ENCODE peak calls at places on chromosomes 2 and 18, in nine cellular contexts. K, X, H, D, Y, I, Z, V and L are unnamed samples.

GRCh38 chr2:155424518-155424917 is 726.0 kb downstream of the KCNJ3 start:
- DNase-seq in K (no peak), X (no peak), H (no peak), D (no peak), Y (no peak), I (no peak), Z (no peak), V (no peak), L (no peak)

GRCh38 chr18:79971986-79972385 is 7.5 kb downstream of the HSBP1L1 start:
- DNase-seq in K (no peak), X (no peak), H (no peak), D (no peak), Y (no peak), I (no peak), Z (no peak), V (no peak), L (no peak)

GRCh38 chr2:9144617-9145016 is 62.0 kb upstream of the ASAP2 start:
- DNase-seq in K (no peak), X (no peak), H (no peak), D (no peak), Y (no peak), I (no peak), Z (no peak), V (no peak), L (no peak)

GRCh38 chr2:62266433-62267038 is 70.6 kb downstream of the B3GNT2 start:
- DNase-seq in K (no peak), X (no peak), H (peak), D (no peak), Y (no peak), I (no peak), Z (no peak), V (no peak), L (no peak)

GRCh38 chr2:37871453-37872191 is 53.5 kb upstream of the RMDN2 start:
- DNase-seq in K (no peak), X (no peak), H (peak), D (no peak), Y (no peak), I (no peak), Z (no peak), V (no peak), L (peak)

GRCh38 chr2:106261871-106262321 is 67.8 kb upstream of the UXS1 start:
- DNase-seq in K (no peak), X (no peak), H (no peak), D (no peak), Y (no peak), I (no peak), Z (no peak), V (no peak), L (no peak)

GRCh38 chr2:113211226-113212105 is 37.7 kb downstream of the PSD4 start:
- DNase-seq in K (no peak), X (peak), H (peak), D (no peak), Y (peak), I (no peak), Z (no peak), V (no peak), L (no peak)

GRCh38 chr2:218400930-218401833 is 1.5 kb downstream of the CTDSP1 start:
- DNase-seq in K (no peak), X (peak), H (no peak), D (no peak), Y (no peak), I (no peak), Z (no peak), V (peak), L (no peak)

GRCh38 chr18:60984496-60984895 is 348.7 kb upstream of the CDH20 start:
- DNase-seq in K (no peak), X (no peak), H (no peak), D (no peak), Y (no peak), I (no peak), Z (no peak), V (no peak), L (no peak)

GRCh38 chr2:176063958-176064357 is 19.8 kb downstream of the EVX2 start:
- DNase-seq in K (no peak), X (no peak), H (no peak), D (no peak), Y (no peak), I (no peak), Z (no peak), V (no peak), L (no peak)

GRCh38 chr18:47968006-47968676 is 37.7 kb upstream of the SMAD2 start:
- DNase-seq in K (no peak), X (peak), H (peak), D (no peak), Y (no peak), I (no peak), Z (no peak), V (no peak), L (no peak)

GRCh38 chr18:3224223-3224622 is 4.5 kb upstream of the MYOM1 start:
- DNase-seq in K (no peak), X (no peak), H (no peak), D (no peak), Y (no peak), I (no peak), Z (no peak), V (no peak), L (no peak)

GRCh38 chr2:128016620-128017019 is 11.2 kb downstream of the SAP130 start:
- DNase-seq in K (no peak), X (no peak), H (no peak), D (no peak), Y (no peak), I (no peak), Z (no peak), V (no peak), L (no peak)

GRCh38 chr18:13252696-13253410 is 34.3 kb downstream of the LDLRAD4 start:
- DNase-seq in K (no peak), X (no peak), H (no peak), D (peak), Y (no peak), I (no peak), Z (no peak), V (no peak), L (no peak)

GRCh38 chr2:109728809-109729208 is 65.3 kb upstream of the RGPD5 start:
- DNase-seq in K (no peak), X (no peak), H (peak), D (peak), Y (no peak), I (no peak), Z (peak), V (no peak), L (no peak)